ENCODE peak calls at places on chromosome 18, in seven cellular contexts. N is A549, F is IMR-90, I is K562, U is tibial nerve, O is GM12878, L is HepG2. W is an unnamed sample.

GRCh38 chr18:45557296-45557695 is 58.0 kb upstream of the SLC14A2 start:
- DNase-seq in U (no peak), L (no peak), N (no peak), O (no peak), F (no peak), I (no peak), W (no peak)

GRCh38 chr18:8424917-8425725 is 184.1 kb upstream of the RAB12 start:
- DNase-seq in O (no peak), U (no peak), N (no peak), I (no peak), F (peak), L (peak), W (peak)

GRCh38 chr18:31661965-31662364 is 22.4 kb downstream of the B4GALT6 start:
- DNase-seq in O (no peak), F (peak), U (no peak), I (no peak), N (no peak), L (no peak), W (no peak)

GRCh38 chr18:48996901-48997463 is 46.2 kb upstream of the SMAD7 start:
- DNase-seq in F (peak), U (no peak), L (peak), O (no peak), I (no peak), N (peak), W (peak)

GRCh38 chr18:70260683-70261082 is 28.2 kb upstream of the SOCS6 start:
- DNase-seq in N (no peak), U (no peak), I (no peak), F (no peak), O (no peak), L (no peak), W (no peak)

GRCh38 chr18:13619505-13620205 is 106.7 kb downstream of the FAM210A start:
- DNase-seq in F (no peak), N (no peak), I (peak), U (no peak), O (no peak), L (no peak), W (no peak)

GRCh38 chr18:23213200-23213599 is 77.9 kb downstream of the CABLES1 start:
- DNase-seq in F (no peak), N (no peak), I (no peak), U (no peak), L (no peak), O (no peak), W (no peak)

GRCh38 chr18:42931501-42931900 is 184.0 kb downstream of the RIT2 start:
- DNase-seq in O (no peak), U (no peak), N (no peak), F (peak), L (no peak), I (no peak), W (no peak)

GRCh38 chr18:136433-136832 is 21.9 kb upstream of the USP14 start:
- DNase-seq in O (no peak), N (peak), U (no peak), I (peak), F (no peak), L (peak), W (no peak)

GRCh38 chr18:72762505-72763122 is 105.2 kb downstream of the NETO1 start:
- DNase-seq in I (peak), L (peak), N (peak), F (peak), U (no peak), O (peak), W (peak)

GRCh38 chr18:48690494-48690893 is 151.7 kb downstream of the CTIF start:
- DNase-seq in L (no peak), U (no peak), F (no peak), O (no peak), N (no peak), I (no peak), W (no peak)

GRCh38 chr18:63078471-63078870 is 241.1 kb downstream of the BCL2 start:
- DNase-seq in I (no peak), U (no peak), L (no peak), O (peak), F (no peak), N (no peak), W (peak)

GRCh38 chr18:14919666-14920065 is 171.7 kb downstream of the ANKRD30B start:
- DNase-seq in I (no peak), N (no peak), F (no peak), U (no peak), O (no peak), L (peak), W (no peak)

GRCh38 chr18:9055185-9055584 is 47.3 kb upstream of the NDUFV2 start:
- DNase-seq in U (no peak), O (no peak), N (peak), I (peak), F (peak), L (no peak), W (peak)

GRCh38 chr18:59639821-59640220 is 57.4 kb downstream of the CCBE1 start:
- DNase-seq in N (no peak), F (peak), U (no peak), I (no peak), O (no peak), L (no peak), W (no peak)

GRCh38 chr18:59512025-59512710 is 153.1 kb upstream of the LMAN1 start:
- DNase-seq in U (no peak), F (no peak), I (no peak), N (no peak), O (no peak), L (no peak), W (no peak)

GRCh38 chr18:79405781-79406575 is 10.2 kb downstream of the NFATC1 start:
- DNase-seq in I (no peak), N (no peak), O (peak), U (no peak), F (no peak), L (no peak), W (peak)

GRCh38 chr18:68233043-68233442 is 481.9 kb downstream of the TMX3 start:
- DNase-seq in F (no peak), U (no peak), L (no peak), O (no peak), N (no peak), I (no peak), W (no peak)

GRCh38 chr18:7626175-7626921 is 59.2 kb downstream of the PTPRM start:
- DNase-seq in I (no peak), N (no peak), L (peak), O (no peak), U (no peak), F (no peak), W (no peak)

GRCh38 chr18:66994790-66995189 is 390.9 kb upstream of the CDH19 start:
- DNase-seq in L (no peak), I (no peak), U (no peak), N (no peak), O (no peak), F (no peak), W (no peak)

GRCh38 chr18:78622251-78622953 is 357.2 kb upstream of the SALL3 start:
- DNase-seq in I (no peak), N (no peak), L (no peak), F (no peak), O (no peak), U (no peak), W (no peak)

GRCh38 chr18:41371718-41372117 is 583.3 kb upstream of the PIK3C3 start:
- DNase-seq in U (no peak), F (peak), I (no peak), L (no peak), N (no peak), O (no peak), W (no peak)

GRCh38 chr18:44945847-44946490 is 265.3 kb downstream of the SETBP1 start:
- DNase-seq in U (no peak), I (no peak), F (no peak), N (no peak), L (no peak), O (no peak), W (no peak)

GRCh38 chr18:79904357-79905147 is 46.9 kb downstream of the SLC66A2 start:
- DNase-seq in I (no peak), N (no peak), O (no peak), U (no peak), F (no peak), L (no peak), W (no peak)

GRCh38 chr18:5964996-5965395 is 69.7 kb upstream of the TMEM200C start:
- DNase-seq in U (no peak), I (no peak), N (no peak), F (no peak), O (no peak), L (no peak), W (no peak)

GRCh38 chr18:61949946-61950345 is 57.1 kb upstream of the RNF152 start:
- DNase-seq in F (peak), L (no peak), O (no peak), I (no peak), U (no peak), N (no peak), W (no peak)

GRCh38 chr18:36814994-36815393 is 13.8 kb downstream of the TPGS2 start:
- DNase-seq in U (no peak), F (no peak), I (peak), N (no peak), O (no peak), L (no peak), W (no peak)

GRCh38 chr18:75916641-75916982 is 489.1 kb upstream of the SMIM21 start:
- DNase-seq in I (no peak), N (no peak), O (no peak), L (no peak), U (no peak), F (no peak), W (no peak)

GRCh38 chr18:53864758-53865157 is 359.7 kb downstream of the MBD2 start:
- DNase-seq in U (no peak), O (no peak), F (no peak), N (no peak), L (no peak), I (no peak), W (no peak)

GRCh38 chr18:9614401-9615279 is at the start of gene PPP4R1:
- DNase-seq in O (no peak), U (peak), N (peak), L (peak), F (peak), I (peak), W (peak)

GRCh38 chr18:22607284-22607635 is 189.5 kb upstream of the CTAGE1 start:
- DNase-seq in L (no peak), I (no peak), F (no peak), U (no peak), O (no peak), N (no peak), W (no peak)

GRCh38 chr18:73848656-73849055 is 299.0 kb downstream of the FBXO15 start:
- DNase-seq in I (no peak), U (peak), O (no peak), L (no peak), N (no peak), F (peak), W (no peak)

GRCh38 chr18:59057969-59058368 is 81.7 kb upstream of the SEC11C start:
- DNase-seq in U (no peak), O (no peak), L (no peak), N (no peak), F (peak), I (no peak), W (no peak)

GRCh38 chr18:62030091-62030985 is 137.5 kb upstream of the RNF152 start:
- DNase-seq in U (no peak), I (no peak), O (no peak), F (no peak), N (no peak), L (no peak), W (peak)

GRCh38 chr18:75005622-75006021 is 203.3 kb downstream of the PTGR3 start:
- DNase-seq in O (no peak), U (no peak), F (peak), N (no peak), L (no peak), I (no peak), W (no peak)

GRCh38 chr18:9507565-9508088 is 32.3 kb downstream of the RALBP1 start:
- DNase-seq in I (no peak), U (no peak), L (no peak), O (no peak), N (no peak), F (no peak), W (no peak)

GRCh38 chr18:55384115-55384514 is 203.9 kb downstream of the TCF4 start:
- DNase-seq in O (no peak), F (no peak), L (no peak), I (no peak), N (no peak), U (no peak), W (no peak)

GRCh38 chr18:55385770-55386169 is 202.2 kb downstream of the TCF4 start:
- DNase-seq in L (no peak), N (no peak), F (no peak), U (no peak), O (no peak), I (no peak), W (no peak)

GRCh38 chr18:55386545-55386944 is 201.4 kb downstream of the TCF4 start:
- DNase-seq in L (no peak), I (peak), O (no peak), U (no peak), N (no peak), F (no peak), W (no peak)

GRCh38 chr18:55382277-55382805 is 205.7 kb downstream of the TCF4 start:
- DNase-seq in N (no peak), I (no peak), U (no peak), O (no peak), F (no peak), L (no peak), W (no peak)

GRCh38 chr18:55384551-55385275 is 203.3 kb downstream of the TCF4 start:
- DNase-seq in O (no peak), L (peak), U (no peak), N (peak), F (peak), I (peak), W (peak)
- TF ChIP-seq CTCF in O (peak), L (peak), U (peak), N (no peak), F (peak), I (peak), W (peak)

DNA sequence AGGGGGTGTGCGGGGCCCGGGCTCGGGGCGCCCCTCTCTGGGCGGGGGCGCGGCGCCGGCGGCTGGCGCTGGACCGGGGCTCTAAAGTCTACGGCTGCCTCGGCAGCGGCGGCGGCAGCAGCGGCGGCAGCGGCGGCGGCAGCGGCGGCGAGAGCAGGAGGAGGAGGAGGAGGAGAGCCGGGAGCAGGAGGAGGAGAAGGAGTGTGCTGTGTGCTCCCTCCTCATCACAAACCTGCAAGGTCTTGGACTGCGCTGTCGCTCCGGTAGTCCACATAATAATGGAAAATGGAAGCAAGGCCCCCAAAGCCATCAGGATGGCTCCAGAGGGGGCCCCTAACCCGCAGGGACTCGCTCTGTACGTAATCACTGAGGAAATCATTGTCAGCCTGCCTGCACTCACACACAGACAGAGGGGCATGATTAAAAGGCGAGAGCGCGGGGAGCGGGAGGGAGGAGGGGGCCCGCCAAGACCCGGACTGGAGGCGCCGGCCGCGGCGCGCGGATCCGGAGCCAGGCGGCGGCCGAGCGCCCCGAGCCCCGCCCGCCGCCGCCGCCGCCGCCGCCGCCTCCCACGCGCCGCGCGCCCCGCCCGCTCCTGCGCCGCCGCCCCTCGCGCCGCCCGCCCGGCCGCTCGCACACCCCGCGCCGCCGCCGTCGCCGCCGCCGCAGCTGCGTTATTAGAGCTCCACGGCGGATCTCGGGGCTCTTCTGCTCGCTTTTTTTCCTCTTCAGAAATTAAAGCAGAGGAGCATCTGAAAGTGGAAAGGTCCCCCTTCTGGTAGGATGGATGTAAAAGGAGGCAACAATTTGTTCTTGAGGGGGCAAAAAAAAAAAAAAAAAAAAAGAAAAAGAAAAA is at the start of gene ZNF521:
- DNase-seq in F (peak), N (peak), I (peak), O (no peak), U (peak), L (peak), W (peak)
- TF ChIP-seq POLR2A in F (peak), N (no peak), I (no peak), O (peak), U (peak), L (no peak), W (no peak)

DNA sequence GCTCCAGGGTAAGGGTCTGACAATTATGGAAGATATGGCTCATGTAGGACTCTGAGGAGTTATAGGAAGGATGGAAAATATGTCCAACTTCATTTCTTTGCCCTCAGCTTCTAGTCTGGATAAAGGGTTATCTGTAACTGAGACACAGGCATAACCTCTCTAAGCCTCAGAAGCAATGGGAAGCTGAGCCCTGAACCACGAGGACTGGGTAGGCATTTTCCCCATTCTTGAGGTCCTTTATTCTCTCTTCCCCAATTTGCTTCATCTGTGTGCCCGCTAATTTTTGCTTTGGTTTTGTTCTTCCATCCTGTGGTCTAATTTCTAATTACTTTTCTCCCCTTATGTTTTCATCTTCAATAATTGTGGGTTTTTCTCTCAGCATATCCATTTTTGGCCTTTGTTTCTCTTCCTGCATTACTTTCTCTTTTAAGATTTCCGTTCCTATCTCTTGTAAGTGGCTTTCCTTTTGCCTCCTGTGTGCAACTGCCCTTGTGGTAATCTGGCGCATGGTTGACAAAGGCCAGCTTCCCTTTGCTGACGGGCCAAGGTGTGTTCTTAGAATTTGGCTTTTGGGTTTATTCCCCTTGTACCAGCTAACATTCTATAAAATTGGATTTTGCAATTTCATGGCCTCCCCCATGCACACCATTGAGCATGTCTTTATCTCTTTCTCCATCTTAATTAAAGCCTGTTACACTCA is 343.8 kb downstream of the TXNL1 start:
- DNase-seq in I (no peak), L (no peak), U (no peak), O (no peak), N (no peak), F (no peak), W (no peak)
- H3K4me3 ChIP-seq in I (no peak), L (no peak), U (no peak), O (no peak), N (no peak), F (no peak), W (no peak)

DNA sequence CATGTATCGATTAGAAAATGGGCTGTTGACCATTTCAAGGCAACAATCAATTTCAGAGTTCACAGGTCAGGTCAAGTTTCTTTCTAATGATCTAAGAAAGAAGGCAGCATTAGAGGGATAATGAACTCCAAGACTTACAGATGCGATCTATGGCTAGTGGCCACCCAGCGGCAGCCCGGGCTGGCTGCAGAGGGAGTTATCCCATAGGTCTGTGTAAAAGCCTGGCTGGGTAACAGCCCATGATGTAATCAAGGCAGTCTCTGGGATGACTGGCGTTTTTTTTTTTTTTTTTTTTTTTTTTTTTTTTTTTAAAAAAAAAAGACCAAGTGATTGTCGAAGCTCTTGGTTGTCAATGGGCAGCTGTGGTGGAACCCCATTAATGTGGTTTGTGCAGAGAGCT is 171.1 kb upstream of the SKOR2 start:
- DNase-seq in I (peak), N (no peak), L (no peak), O (no peak), U (no peak), F (no peak), W (no peak)
- TF ChIP-seq CTCF in I (peak), N (no peak), L (no peak), O (no peak), U (no peak), F (no peak), W (no peak)

DNA sequence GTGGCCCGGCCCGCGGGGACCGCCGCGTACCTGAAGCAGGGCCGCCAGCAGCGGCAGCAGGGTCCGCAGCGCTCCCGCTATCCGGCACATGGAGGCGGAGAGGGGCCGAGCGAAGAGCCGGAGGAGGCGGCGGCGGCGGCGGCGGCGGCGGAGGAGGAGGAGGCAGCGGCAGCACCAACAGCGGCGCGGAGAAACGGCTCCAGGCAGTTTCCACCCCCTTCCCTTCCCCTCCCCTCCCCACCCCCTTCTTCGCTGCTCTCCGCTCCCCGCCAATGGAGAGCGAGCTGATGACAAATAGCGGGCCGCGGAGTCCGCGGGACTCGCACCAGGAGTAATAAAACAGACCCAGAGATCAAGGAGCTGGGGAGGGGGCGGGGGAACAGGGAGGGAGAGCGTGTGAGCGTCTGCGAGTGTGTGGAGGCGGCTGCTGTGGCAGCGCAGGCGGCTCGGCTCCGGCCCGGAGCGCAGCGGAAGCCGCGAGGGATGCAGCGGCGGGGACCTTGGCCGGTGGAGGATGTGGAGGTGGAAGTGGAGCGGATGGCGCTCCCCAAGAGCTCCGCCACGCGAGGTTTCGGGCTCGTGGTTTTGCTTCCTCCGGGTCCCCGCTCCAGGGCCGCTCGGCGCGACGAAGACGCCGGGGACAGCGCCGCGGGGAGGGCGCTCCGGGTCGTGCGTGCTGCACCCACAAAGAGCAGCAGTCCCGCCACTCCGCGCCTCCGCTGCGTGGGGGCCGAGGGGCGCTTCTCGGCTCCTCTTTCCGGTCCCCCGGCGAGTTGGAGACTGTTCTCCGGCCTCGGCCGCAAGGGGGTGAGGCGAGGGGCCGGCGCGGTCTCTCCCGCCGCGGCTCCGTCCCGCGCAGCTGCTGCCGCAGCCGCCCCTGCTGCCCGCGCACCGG is at the start of gene CDH2:
- DNase-seq in N (peak), L (peak), F (peak), U (no peak), O (no peak), I (no peak), W (no peak)
- TF ChIP-seq POLR2A in N (peak), L (peak), F (peak), U (no peak), O (peak), I (no peak), W (no peak)

W was measured in NB4.